ENCODE peak calls at places on chromosomes 13 and 19, in ten cellular contexts. R, F, A, Q, U, B, Y, N, D and H are unnamed samples.

GRCh38 chr19:44697670-44698034 is 1.3 kb upstream of the CEACAM16 start:
- DNase-seq in R (no peak), B (no peak), U (no peak), A (no peak), F (no peak), Q (no peak), N (no peak), Y (no peak), D (no peak), H (no peak)

GRCh38 chr13:22821589-22821988 is 359.2 kb upstream of the SGCG start:
- DNase-seq in A (no peak), B (no peak), F (no peak), U (no peak), R (no peak), D (no peak), N (no peak), Y (no peak), Q (no peak), H (no peak)

GRCh38 chr13:81987159-81987558 is 1646.2 kb upstream of the SPRY2 start:
- DNase-seq in R (no peak), N (no peak), Q (no peak), D (no peak), Y (no peak), F (no peak), B (no peak), U (no peak), A (no peak), H (no peak)

GRCh38 chr19:44687898-44688297 is 11.1 kb upstream of the CEACAM16 start:
- DNase-seq in U (no peak), D (no peak), R (no peak), N (no peak), F (no peak), Q (no peak), B (no peak), A (peak), Y (no peak), H (no peak)

GRCh38 chr19:41192574-41193419 is at the start of gene CYP2S1:
- DNase-seq in R (no peak), F (no peak), A (no peak), N (no peak), D (no peak), U (no peak), Y (no peak), B (no peak), Q (no peak), H (peak)

GRCh38 chr19:27929399-27929798 is 1283.6 kb downstream of the UQCRFS1 start:
- DNase-seq in U (no peak), D (no peak), Y (no peak), R (no peak), F (no peak), N (no peak), Q (no peak), A (no peak), B (no peak), H (no peak)

GRCh38 chr13:79867248-79867647 is 386.3 kb downstream of the NDFIP2 start:
- DNase-seq in N (no peak), Y (no peak), U (peak), D (no peak), A (no peak), R (peak), F (no peak), Q (no peak), B (no peak), H (no peak)

GRCh38 chr19:53981408-53981998 is 9.9 kb upstream of the CACNG6 start:
- DNase-seq in N (no peak), U (no peak), Y (no peak), B (no peak), R (no peak), Q (no peak), A (no peak), D (no peak), F (no peak), H (no peak)

GRCh38 chr19:5738423-5738822 is 18.0 kb downstream of the CATSPERD start:
- DNase-seq in R (no peak), D (peak), Y (no peak), A (peak), F (no peak), U (peak), N (no peak), Q (no peak), B (peak), H (no peak)

GRCh38 chr13:97429681-97430081 is 4.3 kb upstream of the RAP2A start:
- DNase-seq in Q (no peak), U (peak), D (peak), A (no peak), F (no peak), N (no peak), R (peak), Y (no peak), B (peak), H (no peak)

GRCh38 chr19:50778906-50779430 is 8.7 kb downstream of the GPR32 start:
- DNase-seq in N (no peak), F (no peak), A (no peak), D (no peak), B (no peak), Q (no peak), R (no peak), Y (no peak), U (no peak), H (no peak)

GRCh38 chr13:77528834-77529500 is 6.5 kb upstream of the SCEL start:
- DNase-seq in D (no peak), R (peak), A (no peak), N (no peak), U (no peak), B (no peak), F (no peak), Q (no peak), Y (peak), H (no peak)

GRCh38 chr13:98370806-98371553 is 193.9 kb upstream of the RNF113B start:
- DNase-seq in B (peak), R (no peak), D (peak), F (peak), N (no peak), Q (no peak), A (no peak), Y (no peak), U (peak), H (no peak)

GRCh38 chr13:110565296-110565695 is 3.8 kb upstream of the RAB20 start:
- DNase-seq in R (no peak), Y (no peak), U (no peak), A (no peak), N (no peak), B (no peak), D (no peak), Q (no peak), F (no peak), H (no peak)

GRCh38 chr13:110640591-110641029 is 25.3 kb downstream of the NAXD start:
- DNase-seq in A (no peak), Y (peak), Q (peak), U (peak), B (no peak), D (peak), N (no peak), R (no peak), F (no peak), H (no peak)

GRCh38 chr19:54654447-54655321 is 8.1 kb upstream of the LILRB4 start:
- DNase-seq in R (no peak), U (no peak), F (no peak), D (no peak), N (no peak), B (no peak), A (no peak), Q (no peak), Y (peak), H (no peak)

GRCh38 chr13:41384749-41385503 is 72.4 kb upstream of the RGCC start:
- DNase-seq in Q (no peak), F (no peak), N (no peak), U (peak), A (no peak), R (peak), Y (no peak), B (no peak), D (peak), H (no peak)
- TF ChIP-seq CTCF in Q (peak), F (peak), N (peak), U (peak), A (no peak), R (peak), Y (no peak), B (peak), D (peak), H (peak)

GRCh38 chr13:84867246-84867645 is 932.0 kb downstream of the SLITRK6 start:
- DNase-seq in N (no peak), F (no peak), A (no peak), Q (no peak), B (no peak), R (no peak), U (no peak), Y (no peak), D (no peak), H (no peak)

GRCh38 chr13:84873951-84874350 is 925.3 kb downstream of the SLITRK6 start:
- DNase-seq in R (no peak), A (no peak), U (no peak), F (no peak), Y (no peak), N (no peak), D (no peak), Q (no peak), B (no peak), H (no peak)

GRCh38 chr13:84864341-84864740 is 934.9 kb downstream of the SLITRK6 start:
- DNase-seq in Y (no peak), N (no peak), F (no peak), R (no peak), U (no peak), B (no peak), Q (no peak), A (no peak), D (no peak), H (no peak)

GRCh38 chr13:84870190-84870589 is 929.0 kb downstream of the SLITRK6 start:
- DNase-seq in A (no peak), U (no peak), R (peak), D (peak), F (no peak), B (peak), N (no peak), Q (no peak), Y (no peak), H (no peak)
- TF ChIP-seq CTCF in A (no peak), U (peak), R (peak), D (peak), F (no peak), B (peak), N (no peak), Q (no peak), Y (no peak), H (no peak)

DNA sequence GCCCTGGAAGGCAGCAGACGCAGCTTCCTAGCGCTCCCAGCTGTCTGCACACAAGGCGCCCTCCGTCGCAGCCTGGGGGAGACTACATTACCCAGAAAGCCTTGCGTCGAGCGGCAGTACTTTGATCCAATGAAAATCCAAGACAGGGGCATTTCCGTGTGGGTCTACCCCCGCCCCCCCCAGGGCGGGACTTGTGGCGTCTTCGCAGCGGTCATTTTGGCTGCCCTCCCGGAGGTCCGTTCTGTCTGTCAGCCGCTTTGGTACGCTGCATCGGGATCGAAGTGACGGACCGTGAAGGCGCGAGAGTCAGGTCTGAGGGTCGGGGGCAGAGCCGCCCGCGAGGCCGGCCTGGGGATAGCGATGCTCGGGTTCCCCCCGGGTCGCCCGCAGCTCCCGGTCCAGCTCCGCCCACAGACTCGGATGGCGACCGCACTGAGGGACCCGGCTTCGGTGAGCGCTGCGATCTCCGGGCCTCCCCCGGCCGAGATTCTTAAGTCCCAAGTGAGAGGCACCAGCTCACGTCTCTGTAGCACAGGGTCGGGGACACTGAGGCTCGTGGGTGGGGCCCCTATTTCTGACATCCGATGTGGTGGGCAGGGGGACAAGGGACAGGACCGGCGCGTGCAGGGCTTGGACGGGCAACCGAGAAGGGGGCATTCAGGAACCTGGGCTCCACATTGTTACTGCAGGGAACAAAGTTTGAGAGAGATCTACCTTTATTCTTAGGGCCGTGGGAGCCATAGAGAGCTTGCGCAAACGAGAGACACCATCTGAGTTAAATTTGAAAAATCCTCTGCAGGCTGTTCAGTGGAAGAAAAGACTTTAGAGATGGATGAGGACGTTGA is at the start of gene ZNF211:
- DNase-seq in D (peak), Y (peak), U (peak), B (peak), A (peak), F (peak), N (peak), R (peak), Q (peak), H (peak)
- TF ChIP-seq CTCF in D (no peak), Y (no peak), U (no peak), B (no peak), A (no peak), F (no peak), N (peak), R (no peak), Q (no peak), H (no peak)

GRCh38 chr13:66714795-66715194 is 515.3 kb downstream of the PCDH9 start:
- DNase-seq in A (no peak), D (no peak), Y (no peak), N (no peak), Q (no peak), B (no peak), F (no peak), R (no peak), U (no peak), H (no peak)
- TF ChIP-seq CTCF in A (no peak), D (peak), Y (no peak), N (no peak), Q (no peak), B (peak), F (no peak), R (no peak), U (peak), H (no peak)

DNA sequence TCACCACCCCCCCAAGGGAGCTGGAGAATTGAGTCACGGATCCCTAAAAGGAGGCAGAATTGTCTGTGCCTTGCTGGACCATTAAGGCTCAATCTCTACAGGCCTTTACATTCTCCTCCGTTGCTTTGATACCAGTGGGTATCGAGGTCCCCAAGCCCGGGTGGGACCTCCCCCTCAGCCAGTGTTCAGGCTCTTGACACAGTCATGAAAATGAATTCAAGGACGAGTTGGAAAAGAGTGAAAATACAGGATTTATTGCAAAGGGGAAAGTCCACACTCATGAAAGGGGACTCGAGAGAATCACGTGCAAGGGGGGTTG is 5.6 kb downstream of the PPP1R15A start:
- DNase-seq in B (no peak), N (no peak), Y (no peak), D (no peak), A (no peak), U (no peak), R (no peak), F (no peak), Q (no peak), H (no peak)
- TF ChIP-seq CTCF in B (no peak), N (no peak), Y (no peak), D (no peak), A (no peak), U (no peak), R (no peak), F (no peak), Q (no peak), H (no peak)

GRCh38 chr19:56983804-56984203 is 136.0 kb upstream of the USP29 start:
- DNase-seq in N (no peak), Y (no peak), A (no peak), R (no peak), B (no peak), D (no peak), Q (no peak), F (no peak), U (no peak), H (no peak)

GRCh38 chr19:56983148-56983547 is 136.6 kb upstream of the USP29 start:
- DNase-seq in R (no peak), A (no peak), D (no peak), F (no peak), U (no peak), B (no peak), N (no peak), Y (no peak), Q (no peak), H (no peak)

GRCh38 chr19:56978023-56978565 is 137.6 kb upstream of the PEG3 start:
- DNase-seq in N (no peak), B (no peak), A (no peak), Q (no peak), F (no peak), Y (peak), R (no peak), D (no peak), U (no peak), H (no peak)

GRCh38 chr19:56976995-56977906 is 136.7 kb upstream of the PEG3 start:
- DNase-seq in D (no peak), B (no peak), Q (no peak), Y (no peak), F (no peak), U (no peak), N (no peak), A (no peak), R (no peak), H (no peak)

DNA sequence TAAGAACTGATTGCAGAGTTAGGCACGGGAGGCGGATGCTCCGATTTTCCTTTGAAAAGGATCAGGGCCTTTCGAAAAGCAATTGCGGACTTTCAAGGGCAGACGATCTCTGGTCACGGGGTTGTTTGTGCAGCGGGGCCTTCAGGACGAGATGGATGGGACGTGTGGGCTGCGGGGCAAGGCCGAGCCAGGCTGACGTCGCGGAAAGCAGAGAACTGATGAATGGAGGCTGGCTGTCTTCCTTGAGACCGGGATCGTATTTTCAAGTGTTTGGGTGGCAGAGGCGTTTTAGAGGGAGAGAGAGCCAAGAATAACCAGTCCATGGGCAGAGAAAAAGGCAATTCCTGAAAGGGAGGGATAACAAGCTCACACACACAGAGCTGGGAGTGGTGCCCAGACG is 138.9 kb upstream of the USP29 start:
- DNase-seq in U (no peak), B (no peak), F (no peak), A (no peak), D (no peak), R (no peak), N (no peak), Q (no peak), Y (peak), H (no peak)
- TF ChIP-seq CTCF in U (no peak), B (no peak), F (no peak), A (no peak), D (no peak), R (no peak), N (no peak), Q (no peak), Y (no peak), H (no peak)

DNA sequence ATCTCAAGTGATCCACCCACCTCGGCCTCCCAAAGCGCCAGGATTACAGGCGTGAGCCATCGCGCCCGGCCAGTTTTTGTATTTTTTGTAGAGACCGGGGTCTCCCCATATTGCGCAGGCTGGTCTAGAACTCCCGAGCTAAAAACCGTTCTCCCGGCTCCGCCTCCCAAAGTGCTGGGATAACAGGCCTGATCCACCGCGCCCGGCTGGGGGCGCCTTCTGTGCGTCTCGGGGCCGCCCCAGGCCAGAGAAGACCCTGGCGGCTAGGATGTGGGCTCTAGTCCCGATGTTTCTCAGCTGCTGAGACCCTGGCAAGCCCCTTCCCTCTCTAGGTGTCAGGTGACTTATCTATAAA is 3.6 kb downstream of the ARHGAP45 start:
- DNase-seq in F (no peak), U (no peak), Y (no peak), Q (no peak), B (no peak), N (no peak), A (no peak), D (no peak), R (no peak), H (no peak)
- TF ChIP-seq CTCF in F (no peak), U (peak), Y (no peak), Q (no peak), B (peak), N (no peak), A (no peak), D (no peak), R (no peak), H (no peak)

DNA sequence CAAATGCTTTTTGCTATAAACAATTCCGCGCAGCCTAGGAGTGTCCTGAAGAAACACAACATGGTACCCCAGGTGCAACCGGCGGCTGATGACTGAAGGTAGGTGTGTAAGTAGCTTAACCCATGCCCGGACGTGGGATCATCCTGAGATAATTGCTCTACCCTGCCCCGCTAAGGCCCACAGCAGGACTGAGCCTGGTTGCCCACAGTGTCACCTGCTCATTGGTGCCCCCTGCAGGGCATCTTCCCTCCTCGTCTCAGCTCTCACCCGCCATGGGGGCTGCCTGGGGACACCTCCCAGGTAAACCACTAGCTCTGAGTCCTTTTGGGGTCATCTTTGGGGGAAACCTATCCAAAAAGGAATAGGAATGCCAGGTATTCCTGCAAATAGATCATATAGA is 22.3 kb downstream of the TMEM161A start:
- DNase-seq in Q (no peak), B (no peak), U (peak), F (no peak), D (peak), A (no peak), N (no peak), R (peak), Y (no peak), H (peak)
- TF ChIP-seq CTCF in Q (peak), B (peak), U (peak), F (peak), D (peak), A (peak), N (peak), R (peak), Y (peak), H (peak)

DNA sequence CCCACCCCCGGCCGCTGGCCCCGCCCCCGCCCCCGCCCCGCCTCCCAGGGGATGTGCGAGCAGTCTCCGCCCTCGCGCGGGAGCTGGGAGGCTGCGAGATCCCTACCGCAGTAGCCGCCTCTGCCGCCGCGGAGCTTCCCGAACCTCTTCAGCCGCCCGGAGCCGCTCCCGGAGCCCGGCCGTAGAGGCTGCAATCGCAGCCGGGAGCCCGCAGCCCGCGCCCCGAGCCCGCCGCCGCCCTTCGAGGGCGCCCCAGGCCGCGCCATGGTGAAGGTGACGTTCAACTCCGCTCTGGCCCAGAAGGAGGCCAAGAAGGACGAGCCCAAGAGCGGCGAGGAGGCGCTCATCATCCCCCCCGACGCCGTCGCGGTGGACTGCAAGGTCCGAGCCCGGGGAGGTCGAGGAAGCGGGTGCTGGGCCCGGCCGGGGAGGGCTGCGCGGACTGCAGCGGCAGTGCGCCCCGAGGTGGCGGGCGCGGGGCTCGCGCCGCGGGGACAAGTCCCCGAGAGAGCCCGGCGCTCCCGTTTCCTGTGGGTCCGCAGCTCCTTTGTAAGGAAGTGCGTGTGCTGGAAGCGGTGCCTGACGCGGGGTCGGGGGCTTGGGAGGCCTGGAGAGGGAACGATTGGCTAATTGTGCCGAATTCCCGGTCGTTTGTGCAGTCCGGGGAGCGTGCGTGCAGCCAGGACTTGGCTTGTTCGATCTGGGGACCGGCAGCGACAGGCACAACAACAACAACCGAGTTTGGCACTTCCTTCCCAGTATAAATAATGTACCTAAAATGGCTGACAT is at the start of gene ITM2B:
- DNase-seq in Y (peak), D (peak), R (peak), F (no peak), Q (peak), B (peak), A (peak), N (peak), U (peak), H (peak)
- TF ChIP-seq CTCF in Y (peak), D (no peak), R (peak), F (peak), Q (peak), B (peak), A (peak), N (peak), U (peak), H (peak)